ENCODE peak calls at places on chromosomes 2 and 18, in ten cellular contexts. V is PC-9, Q is GM12878, N is upper lobe of left lung, F is HL-60, T is right cardiac atrium, O is HepG2, Y is gastrocnemius medialis, U is lower lobe of right lung, W is fibroblast of lung. R is an unnamed sample.

GRCh38 chr2:28344756-28345291 is 47.8 kb upstream of the FOSL2 start:
- DNase-seq in N (no peak), T (peak), O (no peak), U (peak), F (no peak), Q (no peak), Y (no peak), W (no peak), V (no peak), R (no peak)

GRCh38 chr18:45890606-45891005 is 65.1 kb downstream of the SIGLEC15 start:
- DNase-seq in Q (no peak), W (no peak), F (peak), O (no peak), N (peak), Y (no peak), U (no peak), V (no peak), T (peak), R (no peak)

GRCh38 chr18:34258176-34258575 is 33.5 kb upstream of the NOL4 start:
- DNase-seq in T (no peak), F (no peak), U (no peak), Y (no peak), W (no peak), Q (no peak), V (no peak), N (no peak), O (no peak), R (no peak)

GRCh38 chr2:16012626-16013501 is 72.5 kb downstream of the MYCN start:
- DNase-seq in F (no peak), N (peak), W (no peak), V (peak), T (no peak), Y (no peak), O (no peak), Q (no peak), U (peak), R (no peak)

GRCh38 chr2:64837925-64838641 is 151.1 kb upstream of the SLC1A4 start:
- DNase-seq in V (peak), U (peak), F (no peak), W (peak), Q (no peak), T (no peak), O (no peak), N (peak), Y (peak), R (peak)

GRCh38 chr18:25531207-25531606 is 179.2 kb upstream of the ZNF521 start:
- DNase-seq in N (no peak), W (no peak), O (no peak), U (no peak), Q (no peak), Y (no peak), V (no peak), T (no peak), F (no peak), R (no peak)

GRCh38 chr2:100321181-100321880 is 970 bp downstream of the LONRF2 start:
- DNase-seq in V (no peak), Q (no peak), Y (peak), W (peak), T (peak), F (peak), N (peak), U (peak), O (no peak), R (no peak)

GRCh38 chr18:52007109-52007508 is 332.9 kb upstream of the DCC start:
- DNase-seq in O (no peak), Y (no peak), W (no peak), Q (no peak), V (no peak), T (no peak), N (no peak), F (no peak), U (no peak), R (no peak)

GRCh38 chr2:20578895-20579825 is 71.7 kb downstream of the HS1BP3 start:
- DNase-seq in Q (peak), O (peak), V (peak), F (no peak), U (peak), W (peak), N (peak), Y (peak), T (peak), R (peak)

GRCh38 chr18:39599251-39599650 is 2033.7 kb upstream of the CELF4 start:
- DNase-seq in F (no peak), U (no peak), Y (no peak), T (no peak), O (no peak), N (no peak), W (no peak), V (no peak), Q (no peak), R (no peak)

GRCh38 chr18:39596216-39596615 is 2030.6 kb upstream of the CELF4 start:
- DNase-seq in O (no peak), U (no peak), Q (no peak), N (no peak), T (no peak), Y (no peak), V (no peak), W (peak), F (no peak), R (no peak)

GRCh38 chr18:39594206-39594605 is 2028.6 kb upstream of the CELF4 start:
- DNase-seq in N (no peak), W (no peak), V (no peak), Y (no peak), U (no peak), T (no peak), F (no peak), O (no peak), Q (no peak), R (no peak)

GRCh38 chr18:39600894-39601293 is 2035.3 kb upstream of the CELF4 start:
- DNase-seq in N (no peak), W (peak), F (no peak), T (no peak), V (no peak), Y (no peak), Q (no peak), O (no peak), U (no peak), R (no peak)

DNA sequence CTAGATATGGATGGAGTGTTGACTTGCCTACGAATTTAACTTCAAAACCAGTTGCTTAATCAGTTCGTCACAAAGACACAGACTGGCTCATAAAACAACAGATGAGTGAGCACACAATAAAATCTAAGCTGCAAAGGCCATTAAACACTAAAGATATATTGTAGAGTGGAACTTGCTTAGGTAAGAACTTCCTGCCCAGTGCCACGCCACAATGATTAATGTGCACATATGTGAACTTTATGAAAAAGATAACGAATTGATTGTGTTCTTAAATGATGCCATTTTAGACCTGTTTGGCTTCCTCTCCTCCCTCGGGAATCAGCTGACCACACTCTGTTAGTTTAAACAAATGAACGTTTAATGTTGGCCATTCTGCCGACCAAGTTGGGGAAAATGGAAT is 2031.3 kb upstream of the CELF4 start:
- DNase-seq in T (no peak), F (no peak), Q (no peak), N (no peak), U (no peak), W (peak), O (no peak), Y (no peak), V (no peak), R (no peak)
- H3K27ac ChIP-seq in T (no peak), F (no peak), Q (no peak), N (no peak), U (no peak), W (no peak), O (no peak), Y (no peak), V (no peak), R (no peak)

DNA sequence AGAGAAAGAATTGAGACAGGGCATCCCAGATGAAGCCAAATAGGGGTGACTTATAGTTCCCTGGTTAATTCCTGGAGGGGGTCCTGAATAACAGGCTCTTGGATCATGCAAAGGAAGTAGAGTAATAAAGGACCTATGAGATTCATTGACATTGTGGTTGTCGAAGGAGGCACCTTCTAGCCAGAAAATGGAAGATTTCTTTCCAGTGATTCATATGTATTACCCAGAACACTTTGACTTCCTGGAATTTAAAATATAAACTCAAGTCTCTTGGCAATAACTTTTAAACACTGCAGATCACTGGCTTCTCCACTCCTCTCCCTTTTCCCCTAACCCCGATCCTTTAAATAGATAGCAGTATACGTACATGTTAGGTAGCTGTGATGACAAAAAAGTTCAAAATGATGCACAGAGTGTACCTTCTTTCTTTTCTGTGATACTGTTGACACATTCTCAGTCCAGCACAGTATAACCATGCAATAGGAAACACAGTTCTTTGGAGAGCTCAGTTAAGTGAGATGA is 211.8 kb downstream of the LTBP1 start:
- DNase-seq in Y (no peak), W (peak), N (no peak), T (no peak), U (no peak), F (no peak), V (no peak), Q (no peak), O (no peak), R (no peak)
- H3K27ac ChIP-seq in Y (no peak), W (peak), N (no peak), T (no peak), U (no peak), F (no peak), V (no peak), Q (no peak), O (no peak), R (no peak)

GRCh38 chr2:219368690-219369108 is 19.0 kb downstream of the DNPEP start:
- DNase-seq in Q (no peak), N (no peak), U (no peak), Y (no peak), V (peak), O (no peak), W (peak), F (no peak), T (no peak), R (no peak)
- H3K27ac ChIP-seq in Q (no peak), N (peak), U (peak), Y (no peak), V (no peak), O (no peak), W (no peak), F (no peak), T (peak), R (no peak)

GRCh38 chr2:134440336-134440909 is 186.6 kb downstream of the MGAT5 start:
- DNase-seq in U (no peak), W (no peak), N (no peak), F (no peak), O (no peak), Y (no peak), Q (no peak), V (no peak), T (no peak), R (no peak)
- H3K27ac ChIP-seq in U (no peak), W (no peak), N (no peak), F (no peak), O (no peak), Y (no peak), Q (no peak), V (no peak), T (no peak), R (no peak)

GRCh38 chr2:207502199-207502598 is 27.6 kb upstream of the CREB1 start:
- DNase-seq in F (no peak), T (no peak), W (no peak), V (no peak), U (no peak), N (no peak), O (no peak), Q (no peak), Y (no peak), R (no peak)
- H3K27ac ChIP-seq in F (no peak), T (no peak), W (no peak), V (no peak), U (peak), N (no peak), O (no peak), Q (no peak), Y (no peak), R (no peak)

GRCh38 chr2:230153390-230153976 is 66.3 kb downstream of the SP110 start:
- DNase-seq in F (no peak), N (no peak), T (no peak), Y (no peak), V (no peak), W (peak), O (no peak), U (no peak), Q (no peak), R (no peak)
- H3K27ac ChIP-seq in F (no peak), N (no peak), T (no peak), Y (no peak), V (no peak), W (no peak), O (no peak), U (no peak), Q (no peak), R (no peak)

DNA sequence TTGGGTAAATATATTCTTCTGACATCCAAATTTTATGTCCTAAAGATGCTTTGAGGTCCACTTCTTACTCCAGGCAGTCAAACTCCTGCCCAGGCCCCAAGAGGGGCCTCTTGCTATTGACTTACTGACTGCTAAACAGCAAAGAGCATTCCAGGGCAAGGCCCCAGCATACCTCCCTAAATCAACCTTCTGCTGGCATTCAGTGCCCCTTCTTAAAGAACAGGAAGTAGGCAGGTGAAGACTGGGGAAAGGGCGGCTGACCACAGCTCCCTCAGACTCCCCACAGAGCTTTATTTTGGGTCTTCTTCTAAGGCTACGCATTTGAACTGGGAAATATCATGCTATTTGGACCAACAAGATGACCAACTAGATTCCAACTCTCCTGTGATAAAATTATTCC is 68.9 kb downstream of the USP40 start:
- DNase-seq in V (no peak), F (no peak), Y (no peak), O (no peak), N (no peak), W (no peak), T (no peak), Q (no peak), U (no peak), R (no peak)
- H3K27ac ChIP-seq in V (no peak), F (no peak), Y (no peak), O (no peak), N (no peak), W (no peak), T (no peak), Q (peak), U (no peak), R (no peak)

GRCh38 chr2:42781204-42781603 is 11.2 kb downstream of the HAAO start:
- DNase-seq in V (no peak), O (no peak), Y (no peak), W (no peak), N (no peak), F (no peak), Q (no peak), U (no peak), T (no peak), R (no peak)

GRCh38 chr2:42787424-42787787 is 5.0 kb downstream of the HAAO start:
- DNase-seq in Y (no peak), V (no peak), U (no peak), W (no peak), O (no peak), Q (no peak), T (no peak), N (no peak), F (no peak), R (no peak)

GRCh38 chr2:42786561-42787345 is 5.6 kb downstream of the HAAO start:
- DNase-seq in Q (no peak), O (no peak), V (no peak), U (no peak), Y (no peak), W (no peak), T (no peak), N (no peak), F (no peak), R (no peak)

GRCh38 chr2:42784204-42784880 is 8.0 kb downstream of the HAAO start:
- DNase-seq in F (no peak), Y (no peak), W (no peak), O (no peak), U (no peak), T (no peak), V (no peak), Q (no peak), N (no peak), R (no peak)

GRCh38 chr2:42783511-42783910 is 8.9 kb downstream of the HAAO start:
- DNase-seq in T (no peak), U (no peak), Y (no peak), V (no peak), O (no peak), N (no peak), Q (no peak), F (no peak), W (no peak), R (no peak)
- H3K27ac ChIP-seq in T (no peak), U (no peak), Y (no peak), V (no peak), O (no peak), N (no peak), Q (no peak), F (no peak), W (no peak), R (no peak)

DNA sequence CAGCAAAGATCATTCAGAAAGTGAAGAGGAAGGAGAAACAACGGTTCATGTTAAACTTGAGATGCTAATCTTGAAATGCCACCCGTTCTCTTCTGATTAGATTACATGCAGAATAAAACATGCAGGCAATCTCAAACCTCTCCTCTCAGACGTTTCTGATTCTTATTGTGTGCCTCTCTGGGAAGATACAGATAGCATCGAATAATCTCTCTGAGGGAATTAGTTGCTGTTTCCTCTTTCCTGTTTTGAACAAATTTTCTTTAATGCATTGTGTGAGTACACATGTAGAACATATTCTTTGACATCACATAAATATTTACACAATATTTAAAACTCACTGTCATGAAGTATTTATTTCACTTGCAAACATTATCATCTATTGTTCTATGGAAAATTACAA is 313.5 kb downstream of the PRKCE start:
- DNase-seq in V (no peak), F (no peak), O (no peak), U (no peak), Q (no peak), N (no peak), W (no peak), Y (no peak), T (no peak), R (no peak)
- H3K27ac ChIP-seq in V (no peak), F (no peak), O (no peak), U (peak), Q (no peak), N (peak), W (peak), Y (no peak), T (no peak), R (no peak)

GRCh38 chr18:9817725-9818422 is 67.9 kb upstream of the TXNDC2 start:
- DNase-seq in N (no peak), F (no peak), T (no peak), V (no peak), Q (no peak), O (no peak), U (no peak), W (no peak), Y (no peak), R (no peak)
- H3K27ac ChIP-seq in N (no peak), F (no peak), T (peak), V (no peak), Q (no peak), O (no peak), U (no peak), W (no peak), Y (peak), R (no peak)

R was measured in substantia nigra.